ENCODE peak calls at places on chromosomes 7 and 10, in five cellular contexts. L is MCF 10A, M is GM10248, H is HFFc6, W is PC-3. Q is an unnamed sample.

GRCh38 chr7:128031901-128032604 is 816 bp upstream of the LRRC4 start:
- DNase-seq in L (no peak), M (peak), H (peak), W (no peak), Q (peak)

GRCh38 chr7:30548762-30549344 is 44.2 kb upstream of the GGCT start:
- DNase-seq in L (peak), M (peak), H (peak), W (peak), Q (peak)

GRCh38 chr7:13982940-13983677 is 6.4 kb downstream of the ETV1 start:
- DNase-seq in L (no peak), M (no peak), H (no peak), W (no peak), Q (no peak)

GRCh38 chr7:115997221-115997620 is 33.3 kb downstream of the TFEC start:
- DNase-seq in L (no peak), M (no peak), H (no peak), W (no peak), Q (no peak)

GRCh38 chr10:102776779-102777417 is 33.1 kb downstream of the WBP1L start:
- DNase-seq in L (peak), M (no peak), H (peak), W (no peak), Q (peak)

GRCh38 chr10:126250527-126251310 is 137.6 kb downstream of the ADAM12 start:
- DNase-seq in L (peak), M (no peak), H (no peak), W (no peak), Q (no peak)

GRCh38 chr7:134515569-134516468 is 11.5 kb upstream of the AKR1B10 start:
- DNase-seq in L (peak), M (no peak), H (peak), W (peak), Q (no peak)

GRCh38 chr10:55091691-55092328 is 290.8 kb upstream of the PCDH15 start:
- DNase-seq in L (peak), M (peak), H (no peak), W (peak), Q (no peak)

GRCh38 chr7:112001089-112001826 is 204.9 kb downstream of the DOCK4 start:
- DNase-seq in L (peak), M (no peak), H (peak), W (peak), Q (no peak)

DNA sequence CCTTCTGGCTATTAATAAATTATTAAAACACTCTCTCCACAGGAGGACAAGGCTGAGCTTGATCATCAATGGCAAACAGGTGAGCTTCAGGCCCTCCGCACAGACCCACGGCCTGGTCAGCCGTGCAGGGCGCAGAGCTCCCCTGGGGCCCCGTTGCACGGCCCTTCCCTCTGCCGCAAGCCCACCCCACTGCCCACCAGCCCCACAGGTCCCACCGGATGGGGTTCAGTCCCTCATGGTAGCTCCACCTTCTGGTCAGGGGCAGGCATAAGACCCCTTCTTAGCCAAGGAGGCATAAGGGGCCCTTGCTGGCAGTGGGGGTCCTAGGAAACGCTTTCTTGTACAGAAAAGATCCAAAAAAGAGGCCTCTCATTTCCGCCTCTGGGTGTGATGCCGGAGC is 84.6 kb downstream of the MAD1L1 start:
- DNase-seq in L (no peak), M (no peak), H (no peak), W (no peak), Q (no peak)
- TF ChIP-seq CTCF in L (no peak), M (no peak), H (peak), W (peak), Q (no peak)

DNA sequence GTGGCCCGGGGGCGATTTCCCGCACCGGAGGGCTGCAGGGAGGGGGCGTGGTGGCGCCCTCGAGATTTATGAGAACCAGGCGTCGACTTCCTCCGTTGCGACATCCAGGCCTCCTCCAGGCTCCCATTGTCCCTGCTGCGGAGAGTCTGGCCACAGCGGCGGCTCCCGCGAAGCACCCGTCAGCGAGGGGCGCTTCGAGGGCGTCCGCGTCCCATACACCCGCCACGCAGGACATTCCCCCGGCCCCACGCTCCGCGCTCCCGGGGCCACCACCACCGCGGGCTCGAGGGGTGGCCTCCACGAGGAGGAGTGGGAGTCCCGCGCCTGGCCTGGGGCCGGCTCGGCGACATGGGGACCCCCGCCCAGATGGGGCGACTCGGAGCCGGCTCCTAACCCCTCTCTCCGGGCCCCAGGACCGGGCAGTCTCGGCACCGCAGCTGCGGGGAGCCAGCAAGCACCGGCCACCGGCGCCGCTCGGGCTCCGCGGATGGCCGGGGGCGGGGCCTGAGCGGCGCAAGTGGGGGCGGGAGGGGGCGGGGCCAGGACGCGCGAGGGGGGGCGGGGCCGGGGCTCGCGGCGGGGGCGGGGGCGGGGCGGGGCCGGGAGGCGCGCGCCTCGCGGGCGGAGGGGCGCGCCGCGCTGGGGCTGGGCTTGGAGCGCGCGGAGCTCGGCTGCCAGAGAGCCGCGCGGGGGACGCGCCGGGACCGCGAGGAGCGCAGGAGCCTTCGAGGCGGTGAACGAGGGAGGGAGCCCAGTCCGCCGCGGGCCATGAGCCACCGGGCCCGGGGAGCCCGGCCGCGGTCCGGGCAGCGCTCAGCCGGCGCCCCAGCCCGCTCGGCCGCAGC is at the start of gene SH2B2:
- DNase-seq in L (peak), M (peak), H (peak), W (peak), Q (peak)
- TF ChIP-seq CTCF in L (no peak), M (no peak), H (peak), W (no peak), Q (no peak)

DNA sequence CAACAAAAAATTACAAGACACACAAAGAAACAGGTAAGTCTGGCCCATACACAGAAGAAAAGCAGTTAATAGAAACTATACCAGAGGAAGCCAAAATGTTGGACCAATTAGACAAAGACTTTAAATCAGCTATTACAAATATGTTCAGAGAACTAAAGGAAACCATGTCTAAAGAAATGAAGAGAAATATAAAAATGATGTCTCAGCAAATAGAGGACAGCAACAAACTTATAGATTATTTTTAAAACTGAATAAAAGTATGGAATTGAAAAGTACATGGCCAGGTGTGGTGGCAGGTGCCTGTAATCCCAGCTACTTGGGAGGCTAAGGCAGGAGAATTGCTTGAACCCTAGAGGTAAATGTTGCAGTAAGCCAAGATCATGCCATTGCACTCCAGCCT is 58.5 kb downstream of the LHFPL3 start:
- DNase-seq in L (no peak), M (no peak), H (no peak), W (no peak), Q (no peak)
- TF ChIP-seq CTCF in L (no peak), M (no peak), H (no peak), W (no peak), Q (no peak)

GRCh38 chr7:110084177-110084807 is 1006.6 kb upstream of the LRRN3 start:
- DNase-seq in L (no peak), M (no peak), H (no peak), W (no peak), Q (no peak)

GRCh38 chr7:110095372-110096052 is 995.4 kb upstream of the LRRN3 start:
- DNase-seq in L (no peak), M (no peak), H (no peak), W (no peak), Q (no peak)

GRCh38 chr7:110090113-110090820 is 1000.7 kb upstream of the LRRN3 start:
- DNase-seq in L (peak), M (peak), H (peak), W (peak), Q (no peak)
- TF ChIP-seq CTCF in L (peak), M (peak), H (peak), W (peak), Q (no peak)

DNA sequence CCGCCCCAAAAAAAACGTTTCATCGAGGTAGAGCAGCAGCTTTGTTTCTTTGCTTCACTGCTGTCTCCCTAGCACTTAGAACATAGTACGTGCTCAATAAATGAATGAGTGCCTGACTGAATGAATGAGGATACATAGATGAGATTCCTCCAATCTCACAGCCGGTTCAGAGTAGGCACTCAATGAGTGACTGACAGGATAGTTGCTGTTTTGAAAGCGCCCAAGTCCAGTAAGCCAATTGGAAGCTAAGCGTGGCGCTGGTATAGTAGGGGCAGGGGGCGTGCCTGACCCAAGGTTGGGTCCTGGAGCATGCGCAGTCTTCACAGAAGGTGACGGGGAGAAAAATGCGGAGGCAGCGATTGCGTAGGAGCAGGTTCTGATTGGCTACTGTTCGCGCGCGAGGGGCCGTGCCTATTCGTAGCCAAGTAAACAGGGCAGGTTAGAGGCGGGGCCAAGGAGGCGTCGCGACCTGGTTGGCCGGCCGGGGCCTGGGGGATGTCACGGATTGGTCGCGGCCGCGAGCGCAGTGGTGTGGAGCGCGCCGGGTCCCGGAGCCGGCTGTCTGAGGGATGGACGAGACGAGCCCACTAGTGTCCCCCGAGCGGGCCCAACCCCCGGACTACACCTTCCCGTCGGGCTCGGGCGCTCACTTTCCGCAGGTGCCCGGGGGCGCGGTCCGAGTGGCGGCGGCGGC is at the start of gene PI4K2A:
- DNase-seq in L (peak), M (peak), H (peak), W (peak), Q (peak)
- TF ChIP-seq CTCF in L (no peak), M (no peak), H (no peak), W (no peak), Q (no peak)

DNA sequence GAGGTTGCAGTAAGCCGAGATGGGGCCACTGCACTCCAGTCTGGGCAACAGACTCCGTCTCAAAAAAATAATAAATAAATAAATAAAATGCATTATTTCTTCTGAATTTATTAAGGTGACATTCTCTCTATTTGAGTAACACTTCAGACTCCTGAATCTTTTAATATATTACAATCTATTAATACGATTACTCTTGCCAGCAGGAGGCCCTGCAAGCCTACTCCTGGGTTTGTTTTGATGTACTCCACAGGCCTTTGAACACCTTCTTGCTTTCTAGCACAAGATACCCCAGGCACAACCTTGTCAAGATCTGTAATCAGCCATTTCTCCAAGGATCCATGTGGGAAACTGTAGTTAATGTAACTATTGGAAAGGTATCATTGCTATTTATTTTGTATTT is 63.5 kb downstream of the COBL start:
- DNase-seq in L (peak), M (no peak), H (no peak), W (peak), Q (no peak)
- TF ChIP-seq CTCF in L (peak), M (no peak), H (no peak), W (peak), Q (no peak)

GRCh38 chr7:155844019-155844453 is 31.8 kb upstream of the SHH start:
- DNase-seq in L (no peak), M (no peak), H (no peak), W (peak), Q (no peak)
- TF ChIP-seq CTCF in L (no peak), M (no peak), H (no peak), W (peak), Q (no peak)

DNA sequence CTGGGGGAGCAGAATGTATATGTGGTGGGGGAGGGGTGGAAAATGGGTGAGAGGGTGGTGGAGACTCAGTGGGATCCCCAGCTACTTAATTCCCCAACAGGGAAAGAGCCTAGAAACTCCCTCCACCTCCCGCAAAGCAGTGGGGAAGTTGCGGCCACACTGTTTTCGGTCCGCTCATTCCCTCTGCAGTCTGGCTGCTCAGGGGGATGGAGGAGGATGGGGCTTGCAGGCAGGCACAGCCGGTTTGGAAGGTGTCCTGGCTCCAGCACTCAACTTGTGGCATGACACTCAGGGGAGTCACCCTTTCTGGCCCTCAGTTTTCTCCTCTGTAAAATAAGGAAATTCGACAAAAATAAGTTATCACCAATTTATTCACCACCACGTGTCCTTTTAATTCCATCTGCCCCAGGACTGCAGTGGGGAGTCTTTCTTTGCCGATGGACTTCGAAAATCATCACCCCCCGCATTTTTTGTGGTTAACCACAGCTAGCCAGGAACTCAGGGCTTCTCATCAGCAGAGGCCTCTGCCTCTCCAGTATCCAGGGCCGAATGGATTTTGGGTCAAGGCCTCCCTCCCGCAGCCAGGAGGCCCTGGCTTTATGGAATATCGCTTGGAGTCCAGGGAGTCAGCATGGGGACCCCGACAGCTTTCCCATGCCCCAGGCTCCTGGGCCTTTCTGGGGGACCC is 1.6 kb upstream of the HTRA1 start:
- DNase-seq in L (no peak), M (no peak), H (no peak), W (no peak), Q (no peak)
- TF ChIP-seq CTCF in L (no peak), M (no peak), H (no peak), W (no peak), Q (no peak)

Q was measured in mesothelial cell of epicardium.